ENCODE peak calls at places on chromosomes 11 and 22, in four cellular contexts. V is GM23248, X is activated T-cell treated with anti-CD3 and anti-CD28 coated beads for 48 hours, O is fibroblast of gingiva. Z is an unnamed sample.

GRCh38 chr11:44566952-44567875 is 1.8 kb downstream of the CD82 start:
- DNase-seq in X (peak), V (no peak), O (no peak), Z (peak)

GRCh38 chr11:88152381-88152780 is 22.9 kb downstream of the RAB38 start:
- DNase-seq in X (no peak), O (no peak), V (no peak), Z (no peak)

GRCh38 chr11:93591247-93591898 is 48.2 kb upstream of the SMCO4 start:
- DNase-seq in O (no peak), V (peak), X (no peak), Z (no peak)

GRCh38 chr11:8229299-8230177 is 34.1 kb downstream of the LMO1 start:
- DNase-seq in V (no peak), X (no peak), O (no peak), Z (peak)

GRCh38 chr11:75465701-75466531 is 32.9 kb upstream of the KLHL35 start:
- DNase-seq in X (no peak), O (no peak), V (peak), Z (no peak)

GRCh38 chr11:65773784-65774411 is 6.9 kb downstream of the AP5B1 start:
- DNase-seq in X (no peak), V (peak), O (no peak), Z (no peak)

GRCh38 chr11:122634507-122634906 is 21.0 kb upstream of the UBASH3B start:
- DNase-seq in V (peak), O (peak), X (no peak), Z (no peak)

GRCh38 chr11:63019506-63019905 is 3.9 kb upstream of the SLC22A8 start:
- DNase-seq in O (no peak), V (no peak), X (no peak), Z (no peak)

GRCh38 chr11:36619502-36619901 is 21.5 kb upstream of the RAG2 start:
- DNase-seq in X (no peak), V (no peak), O (no peak), Z (no peak)

GRCh38 chr11:65383778-65384177 is 1.3 kb upstream of the SLC25A45 start:
- DNase-seq in O (no peak), X (no peak), V (peak), Z (no peak)

GRCh38 chr11:2471804-2472096 is 26.9 kb downstream of the KCNQ1 start:
- DNase-seq in V (no peak), O (no peak), X (no peak), Z (no peak)

GRCh38 chr11:14544611-14545010 is 24.4 kb upstream of the PSMA1 start:
- DNase-seq in V (peak), O (peak), X (no peak), Z (no peak)

GRCh38 chr11:105609832-105610781 is at the start of gene GRIA4:
- DNase-seq in X (no peak), O (peak), V (peak), Z (peak)

GRCh38 chr22:47918276-47918928 is 1156.0 kb downstream of the TBC1D22A start:
- DNase-seq in X (peak), O (no peak), V (no peak), Z (no peak)

GRCh38 chr11:134536219-134536618 is 124.2 kb upstream of the B3GAT1 start:
- DNase-seq in X (no peak), V (no peak), O (no peak), Z (no peak)

GRCh38 chr11:126404367-126404766 is 48.9 kb downstream of the ST3GAL4 start:
- DNase-seq in X (no peak), O (no peak), V (peak), Z (no peak)

GRCh38 chr11:112364962-112365481 is 104.4 kb upstream of the PLET1 start:
- DNase-seq in X (no peak), V (peak), O (peak), Z (no peak)

GRCh38 chr11:93444671-93445073 is 98.5 kb downstream of the SMCO4 start:
- DNase-seq in O (no peak), X (peak), V (peak), Z (peak)

GRCh38 chr11:65719887-65720236 is 736 bp downstream of the RNASEH2C start:
- DNase-seq in O (peak), V (peak), X (peak), Z (peak)

GRCh38 chr22:49622241-49623105 is 205.2 kb downstream of the BRD1 start:
- DNase-seq in O (no peak), X (no peak), V (no peak), Z (no peak)

GRCh38 chr11:27205779-27206549 is 157.1 kb downstream of the CCDC34 start:
- DNase-seq in X (no peak), V (no peak), O (no peak), Z (no peak)

GRCh38 chr22:30390974-30391691 is 3.9 kb upstream of the RNF215 start:
- DNase-seq in O (peak), V (peak), X (peak), Z (peak)

GRCh38 chr11:67375320-67376021 is 2.1 kb upstream of the CLCF1 start:
- DNase-seq in X (no peak), V (no peak), O (no peak), Z (no peak)

GRCh38 chr11:37916331-37916730 is 1318.3 kb upstream of the RAG2 start:
- DNase-seq in X (no peak), V (no peak), O (no peak), Z (no peak)

GRCh38 chr11:112050721-112051120 is 23.1 kb downstream of the PIH1D2 start:
- DNase-seq in V (no peak), O (no peak), X (no peak), Z (no peak)

GRCh38 chr11:19094859-19095258 is 22.1 kb upstream of the ZDHHC13 start:
- DNase-seq in O (no peak), X (no peak), V (no peak), Z (no peak)

GRCh38 chr22:48452766-48453165 is 1374.9 kb downstream of the BRD1 start:
- DNase-seq in V (no peak), X (no peak), O (no peak), Z (no peak)